ENCODE peak calls at places on chromosomes 12 and 14, in seven cellular contexts. Q is fibroblast of lung, V is testis, E is aorta, Y is A673, I is mesenchymal stem cell, P is ovary. S is an unnamed sample.

GRCh38 chr12:124732275-124733075 is 131.2 kb downstream of the SCARB1 start:
- DNase-seq in Q (no peak), V (no peak), E (peak; percentile 65), Y (no peak), I (peak; percentile 58), P (no peak), S (no peak)

GRCh38 chr12:48132826-48133225 is 13.7 kb downstream of the PFKM start:
- DNase-seq in Q (no peak), V (no peak), E (no peak), Y (no peak), I (no peak), P (no peak), S (no peak)

GRCh38 chr12:64025174-64025958 is 180.9 kb downstream of the SRGAP1 start:
- DNase-seq in Q (no peak), V (peak; percentile 41), E (no peak), Y (no peak), I (no peak), P (no peak), S (no peak)

GRCh38 chr12:115324949-115325638 is 641.1 kb upstream of the TBX3 start:
- DNase-seq in Q (peak; percentile 42), V (no peak), E (no peak), Y (no peak), I (no peak), P (no peak), S (no peak)

GRCh38 chr12:132393991-132394949 is 64.9 kb upstream of the GALNT9 start:
- DNase-seq in Q (no peak), V (no peak), E (no peak), Y (no peak), I (no peak), P (no peak), S (no peak)

GRCh38 chr12:468671-469389 is 9.1 kb downstream of the B4GALNT3 start:
- DNase-seq in Q (no peak), V (no peak), E (peak; percentile 63), Y (no peak), I (peak; percentile 94), P (no peak), S (no peak)

GRCh38 chr14:31410048-31410654 is 10.2 kb downstream of the HEATR5A start:
- DNase-seq in Q (no peak), V (no peak), E (no peak), Y (no peak), I (no peak), P (no peak), S (no peak)

GRCh38 chr12:113242018-113242418 is 20.8 kb downstream of the TPCN1 start:
- DNase-seq in Q (no peak), V (no peak), E (no peak), Y (no peak), I (no peak), P (peak; percentile 21), S (no peak)

GRCh38 chr14:72855913-72856312 is 38.0 kb downstream of the DPF3 start:
- DNase-seq in Q (peak; percentile 55), V (no peak), E (no peak), Y (no peak), I (peak; percentile 33), P (no peak), S (no peak)

GRCh38 chr14:72023128-72024042 is 91.2 kb downstream of the RGS6 start:
- DNase-seq in Q (no peak), V (no peak), E (no peak), Y (peak; percentile 60), I (no peak), P (no peak), S (no peak)

GRCh38 chr14:54599932-54600331 is 33.0 kb downstream of the SAMD4A start:
- DNase-seq in Q (no peak), V (no peak), E (no peak), Y (peak; percentile 49), I (no peak), P (no peak), S (no peak)

GRCh38 chr14:63499701-63500250 is 43.4 kb downstream of the PPP2R5E start:
- DNase-seq in Q (peak; percentile 86), V (no peak), E (no peak), Y (no peak), I (peak; percentile 59), P (no peak), S (no peak)

GRCh38 chr12:104799458-104799857 is 158.6 kb downstream of the SLC41A2 start:
- DNase-seq in Q (no peak), V (no peak), E (no peak), Y (no peak), I (no peak), P (no peak), S (no peak)

GRCh38 chr12:118773956-118774723 is 207.2 kb upstream of the SRRM4 start:
- DNase-seq in Q (no peak), V (peak; percentile 45), E (no peak), Y (no peak), I (no peak), P (no peak), S (no peak)

GRCh38 chr12:28698541-28698940 is 450.5 kb upstream of the FAR2 start:
- DNase-seq in Q (no peak), V (no peak), E (no peak), Y (no peak), I (no peak), P (no peak), S (no peak)

GRCh38 chr14:96978525-96979272 is 181.5 kb downstream of the VRK1 start:
- DNase-seq in Q (no peak), V (no peak), E (no peak), Y (no peak), I (no peak), P (no peak), S (no peak)

GRCh38 chr14:95442633-95443021 is 73.8 kb downstream of the SYNE3 start:
- DNase-seq in Q (peak; percentile 83), V (peak; percentile 92), E (peak; percentile 90), Y (peak; percentile 82), I (peak; percentile 80), P (peak; percentile 89), S (peak; percentile 95)

GRCh38 chr12:40551466-40551865 is 140.8 kb upstream of the CNTN1 start:
- DNase-seq in Q (no peak), V (no peak), E (no peak), Y (no peak), I (no peak), P (no peak), S (no peak)

GRCh38 chr14:69355955-69356321 is 42.2 kb downstream of the ERH start:
- DNase-seq in Q (peak; percentile 50), V (no peak), E (peak; percentile 74), Y (no peak), I (peak; percentile 17), P (no peak), S (no peak)

GRCh38 chr14:75299064-75299463 is 20.4 kb downstream of the FOS start:
- DNase-seq in Q (peak; percentile 79), V (peak; percentile 68), E (no peak), Y (peak; percentile 89), I (peak; percentile 68), P (no peak), S (no peak)

GRCh38 chr14:50085570-50086315 is 30.6 kb downstream of the VCPKMT start:
- DNase-seq in Q (no peak), V (no peak), E (no peak), Y (peak; percentile 10), I (peak; percentile 63), P (no peak), S (no peak)

GRCh38 chr14:58299665-58300202 is 1.4 kb downstream of the ARID4A start:
- DNase-seq in Q (no peak), V (peak; percentile 35), E (no peak), Y (peak; percentile 26), I (peak; percentile 26), P (no peak), S (no peak)

GRCh38 chr14:35687335-35687939 is 121.7 kb downstream of the RALGAPA1 start:
- DNase-seq in Q (peak; percentile 73), V (peak; percentile 46), E (no peak), Y (peak; percentile 70), I (peak; percentile 63), P (no peak), S (no peak)

GRCh38 chr12:21129906-21130305 is 1.1 kb upstream of the SLCO1B1 start:
- DNase-seq in Q (no peak), V (no peak), E (no peak), Y (no peak), I (no peak), P (no peak), S (no peak)

GRCh38 chr12:21129352-21129751 is 1.6 kb upstream of the SLCO1B1 start:
- DNase-seq in Q (no peak), V (no peak), E (no peak), Y (no peak), I (no peak), P (no peak), S (no peak)

DNA sequence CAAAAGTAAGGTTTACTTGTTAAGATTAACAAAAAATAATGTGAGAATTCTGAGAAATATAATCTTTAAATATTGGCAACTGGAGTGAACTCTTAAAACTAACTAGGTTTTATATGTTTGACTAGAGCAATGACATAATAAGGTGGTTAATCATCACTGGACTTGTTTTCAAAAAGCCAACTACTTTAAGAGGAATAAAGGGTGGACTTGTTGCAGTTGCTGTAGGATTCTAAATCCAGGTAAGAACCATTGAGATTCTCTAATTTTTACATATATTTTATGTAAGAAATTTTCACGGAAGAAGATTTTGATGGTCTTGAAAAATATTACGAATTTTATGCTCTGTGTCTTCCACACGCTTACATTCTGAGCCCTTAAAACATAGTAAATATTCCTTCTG is at the start of gene SLCO1B1:
- DNase-seq in Q (no peak), V (no peak), E (no peak), Y (no peak), I (no peak), P (no peak), S (no peak)
- H3K27ac ChIP-seq in Q (no peak within 1 kb of the TSS), V (no peak within 1 kb of the TSS), E (no peak within 1 kb of the TSS), Y (no peak within 1 kb of the TSS), I (no peak within 1 kb of the TSS), P (no peak within 1 kb of the TSS), S (no peak within 1 kb of the TSS)

DNA sequence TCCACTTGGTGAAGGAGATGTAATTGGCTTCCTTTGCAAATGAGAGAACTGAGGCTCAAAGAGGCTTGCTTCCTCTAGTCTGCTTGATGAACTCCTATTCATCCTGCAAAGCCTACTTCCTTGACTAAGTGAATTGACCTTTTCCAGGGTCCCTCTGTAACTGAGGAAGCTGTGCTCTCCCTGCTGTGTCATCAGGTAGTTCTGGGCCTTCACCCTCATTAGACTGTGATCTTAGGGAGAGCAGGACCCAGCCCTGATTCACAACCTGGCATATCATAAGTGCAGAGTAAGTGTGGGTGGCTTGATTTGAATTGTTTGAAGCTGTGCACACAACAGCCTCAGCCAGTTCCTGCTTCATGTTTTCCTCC is 16.3 kb downstream of the ASB2 start:
- DNase-seq in Q (no peak), V (no peak), E (no peak), Y (no peak), I (no peak), P (no peak), S (no peak)
- H3K4me1 ChIP-seq in Q (no peaks in the 10 kb centered on the region), V (no peaks in the 10 kb centered on the region), E (no peaks in the 10 kb centered on the region), Y (no peaks in the 10 kb centered on the region), I (peaks cover 60% of the 10 kb centered on the region), P (no peaks in the 10 kb centered on the region), S (peaks cover 90% of the 10 kb centered on the region)

GRCh38 chr12:19234171-19234704 is 104.7 kb downstream of the PLEKHA5 start:
- DNase-seq in Q (peak; percentile 53), V (no peak), E (no peak), Y (peak; percentile 31), I (peak; percentile 59), P (no peak), S (no peak)
- H3K27ac ChIP-seq in Q (peak overlapping the region; percentile 26), V (no peak overlapping the region), E (peak overlapping the region; percentile 98), Y (peak overlapping the region; percentile 50), I (peak overlapping the region; percentile 1), P (no peak overlapping the region), S (peak overlapping the region; percentile 56)

DNA sequence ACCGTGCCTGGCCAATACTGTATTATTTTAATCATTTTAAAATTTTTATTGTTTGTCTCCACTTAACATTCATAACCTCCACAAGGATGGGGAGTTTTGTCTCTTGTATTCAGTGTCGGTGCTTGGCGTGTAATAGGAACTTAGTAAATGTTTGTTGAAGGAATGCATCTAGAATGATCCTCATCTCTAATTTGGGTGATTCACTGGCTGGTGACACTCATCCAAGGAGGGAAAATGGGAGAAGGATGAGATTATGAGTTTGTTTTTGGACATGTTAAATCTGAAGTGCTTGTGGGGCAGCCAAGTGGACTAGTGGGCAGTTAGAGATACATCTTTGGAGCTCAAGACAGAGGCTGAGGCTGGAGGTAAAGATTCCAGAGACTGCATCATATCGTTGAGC is 5.1 kb downstream of the KLC1 start:
- DNase-seq in Q (no peak), V (no peak), E (no peak), Y (no peak), I (no peak), P (no peak), S (no peak)
- H3K4me1 ChIP-seq in Q (peaks cover 11% of the 10 kb centered on the region), V (peaks cover 13% of the 10 kb centered on the region), E (peaks cover 5% of the 10 kb centered on the region), Y (peaks cover 5% of the 10 kb centered on the region), I (peaks cover 10% of the 10 kb centered on the region), P (peaks cover 16% of the 10 kb centered on the region), S (peaks cover 68% of the 10 kb centered on the region)